ENCODE peak calls at places on chromosomes 4 and X, in ten cellular contexts. One of them, this sample, is unnamed. For H3K36me3, the result is how much of the 10 kb centered on the place peaks cover.

GRCh38 chr4:77196866-77197265 is 39.9 kb downstream of the CCNG2 start:
- DNase-seq in thyroid gland: no peak
- DNase-seq in upper lobe of right lung: no peak
- DNase-seq in naive thymus-derived CD4-positive, alpha-beta T cell: no peak
- DNase-seq in tibial artery: no peak
- DNase-seq in Peyer's patch: no peak
- DNase-seq in transverse colon: no peak
- DNase-seq in GM23248: no peak
- DNase-seq in SK-N-SH: no peak
- DNase-seq in neuronal stem cell: no peak
- DNase-seq in this sample: no peak

GRCh38 chrX:44946771-44947170 is 73.8 kb downstream of the KDM6A start:
- DNase-seq in upper lobe of right lung: no peak
- DNase-seq in SK-N-SH: no peak
- DNase-seq in neuronal stem cell: no peak
- DNase-seq in naive thymus-derived CD4-positive, alpha-beta T cell: no peak
- DNase-seq in tibial artery: no peak
- DNase-seq in thyroid gland: no peak
- DNase-seq in transverse colon: no peak
- DNase-seq in GM23248: no peak
- DNase-seq in Peyer's patch: no peak
- DNase-seq in this sample: no peak

GRCh38 chr4:28093071-28093470 is 1232.4 kb downstream of the STIM2 start:
- DNase-seq in thyroid gland: no peak
- DNase-seq in Peyer's patch: no peak
- DNase-seq in SK-N-SH: no peak
- DNase-seq in tibial artery: no peak
- DNase-seq in GM23248: no peak
- DNase-seq in upper lobe of right lung: no peak
- DNase-seq in naive thymus-derived CD4-positive, alpha-beta T cell: no peak
- DNase-seq in transverse colon: no peak
- DNase-seq in neuronal stem cell: no peak
- DNase-seq in this sample: no peak

GRCh38 chrX:2243913-2244460 is 256.8 kb downstream of the DHRSX start:
- DNase-seq in GM23248: peak
- DNase-seq in SK-N-SH: no peak
- DNase-seq in tibial artery: no peak
- DNase-seq in naive thymus-derived CD4-positive, alpha-beta T cell: no peak
- DNase-seq in transverse colon: peak
- DNase-seq in upper lobe of right lung: no peak
- DNase-seq in thyroid gland: no peak
- DNase-seq in Peyer's patch: no peak
- DNase-seq in neuronal stem cell: no peak
- DNase-seq in this sample: peak

GRCh38 chrX:7448123-7448522 is 300.2 kb upstream of the PUDP start:
- DNase-seq in transverse colon: no peak
- DNase-seq in GM23248: no peak
- DNase-seq in thyroid gland: no peak
- DNase-seq in tibial artery: no peak
- DNase-seq in Peyer's patch: no peak
- DNase-seq in upper lobe of right lung: no peak
- DNase-seq in SK-N-SH: no peak
- DNase-seq in naive thymus-derived CD4-positive, alpha-beta T cell: no peak
- DNase-seq in neuronal stem cell: no peak
- DNase-seq in this sample: no peak

GRCh38 chr4:83217721-83218522 is 66.7 kb downstream of the COQ2 start:
- DNase-seq in upper lobe of right lung: no peak
- DNase-seq in transverse colon: peak
- DNase-seq in GM23248: no peak
- DNase-seq in SK-N-SH: no peak
- DNase-seq in thyroid gland: no peak
- DNase-seq in tibial artery: no peak
- DNase-seq in naive thymus-derived CD4-positive, alpha-beta T cell: peak
- DNase-seq in neuronal stem cell: no peak
- DNase-seq in Peyer's patch: peak
- DNase-seq in this sample: peak

GRCh38 chr4:47017081-47017480 is 14.3 kb upstream of the GABRB1 start:
- DNase-seq in naive thymus-derived CD4-positive, alpha-beta T cell: no peak
- DNase-seq in SK-N-SH: no peak
- DNase-seq in Peyer's patch: no peak
- DNase-seq in tibial artery: no peak
- DNase-seq in upper lobe of right lung: no peak
- DNase-seq in GM23248: no peak
- DNase-seq in neuronal stem cell: no peak
- DNase-seq in thyroid gland: no peak
- DNase-seq in transverse colon: no peak
- DNase-seq in this sample: no peak

GRCh38 chrX:6041630-6042029 is 187.0 kb downstream of the NLGN4X start:
- DNase-seq in transverse colon: no peak
- DNase-seq in Peyer's patch: no peak
- DNase-seq in tibial artery: no peak
- DNase-seq in SK-N-SH: no peak
- DNase-seq in GM23248: peak
- DNase-seq in neuronal stem cell: no peak
- DNase-seq in naive thymus-derived CD4-positive, alpha-beta T cell: no peak
- DNase-seq in upper lobe of right lung: no peak
- DNase-seq in thyroid gland: no peak
- DNase-seq in this sample: no peak

GRCh38 chr4:81519428-81519775 is 47.7 kb upstream of the RASGEF1B start:
- DNase-seq in GM23248: no peak
- DNase-seq in transverse colon: no peak
- DNase-seq in naive thymus-derived CD4-positive, alpha-beta T cell: no peak
- DNase-seq in upper lobe of right lung: no peak
- DNase-seq in SK-N-SH: no peak
- DNase-seq in thyroid gland: no peak
- DNase-seq in Peyer's patch: no peak
- DNase-seq in tibial artery: no peak
- DNase-seq in neuronal stem cell: no peak
- DNase-seq in this sample: no peak

DNA sequence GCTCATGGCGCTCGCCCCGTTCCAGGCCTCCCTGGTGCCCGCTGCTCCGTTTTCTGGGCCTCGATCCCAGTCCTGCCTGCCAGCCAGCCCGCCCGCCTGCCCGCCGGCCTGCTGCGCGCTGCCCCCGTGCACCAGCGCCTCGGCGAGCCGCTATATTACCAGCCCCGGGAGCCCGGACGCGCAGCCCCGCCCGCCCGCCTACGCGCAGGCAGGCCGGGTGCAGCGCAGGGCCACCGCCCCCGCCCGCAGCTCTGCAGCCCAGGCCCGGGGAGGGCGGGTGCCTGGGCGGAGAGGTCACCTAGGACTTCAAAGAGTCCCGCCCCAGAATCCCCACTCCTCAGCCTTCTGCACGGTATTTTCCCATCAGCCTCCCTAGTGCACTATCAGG is at the start of gene MAOB:
- DNase-seq in thyroid gland: peak
- DNase-seq in SK-N-SH: peak
- DNase-seq in neuronal stem cell: peak
- DNase-seq in transverse colon: peak
- DNase-seq in GM23248: peak
- DNase-seq in upper lobe of right lung: peak
- DNase-seq in Peyer's patch: no peak
- DNase-seq in naive thymus-derived CD4-positive, alpha-beta T cell: peak
- DNase-seq in tibial artery: peak
- DNase-seq in this sample: peak
- H3K4me3 ChIP-seq in thyroid gland: peak
- H3K4me3 ChIP-seq in SK-N-SH: peak
- H3K4me3 ChIP-seq in neuronal stem cell: peak
- H3K4me3 ChIP-seq in transverse colon: peak
- H3K4me3 ChIP-seq in GM23248: peak
- H3K4me3 ChIP-seq in upper lobe of right lung: peak
- H3K4me3 ChIP-seq in Peyer's patch: peak
- H3K4me3 ChIP-seq in naive thymus-derived CD4-positive, alpha-beta T cell: no peak
- H3K4me3 ChIP-seq in tibial artery: peak
- H3K4me3 ChIP-seq in this sample: no peak

GRCh38 chrX:101370888-101371504 is 15.0 kb downstream of the BTK start:
- DNase-seq in upper lobe of right lung: no peak
- DNase-seq in transverse colon: no peak
- DNase-seq in tibial artery: no peak
- DNase-seq in GM23248: no peak
- DNase-seq in SK-N-SH: no peak
- DNase-seq in thyroid gland: no peak
- DNase-seq in naive thymus-derived CD4-positive, alpha-beta T cell: no peak
- DNase-seq in neuronal stem cell: no peak
- DNase-seq in Peyer's patch: peak
- DNase-seq in this sample: no peak
- H3K36me3 ChIP-seq in upper lobe of right lung: under half
- H3K36me3 ChIP-seq in transverse colon: under half
- H3K36me3 ChIP-seq in tibial artery: under half
- H3K36me3 ChIP-seq in GM23248: under half
- H3K36me3 ChIP-seq in SK-N-SH: under half
- H3K36me3 ChIP-seq in thyroid gland: under half
- H3K36me3 ChIP-seq in naive thymus-derived CD4-positive, alpha-beta T cell: under half
- H3K36me3 ChIP-seq in neuronal stem cell: under half
- H3K36me3 ChIP-seq in Peyer's patch: under half
- H3K36me3 ChIP-seq in this sample: under half

DNA sequence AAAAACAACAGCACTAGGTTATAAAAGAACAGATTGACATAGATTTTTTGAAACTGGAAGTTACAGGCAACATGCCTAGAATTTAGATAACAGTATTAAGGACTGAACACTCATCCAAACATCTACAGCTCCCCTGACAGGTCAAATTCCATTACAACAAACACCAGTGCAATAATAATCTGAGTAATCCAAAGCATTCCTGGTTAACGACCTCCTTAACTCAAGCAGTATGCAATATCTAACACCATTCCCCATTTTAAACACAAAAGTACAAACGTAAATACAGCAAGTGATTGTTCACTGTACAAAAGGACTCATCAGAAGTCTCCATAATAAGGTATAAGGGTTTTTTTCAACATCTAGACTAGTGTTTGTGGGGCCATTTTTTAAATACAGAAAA is 30.5 kb downstream of the TSPAN5 start:
- DNase-seq in GM23248: peak
- DNase-seq in upper lobe of right lung: no peak
- DNase-seq in thyroid gland: no peak
- DNase-seq in neuronal stem cell: no peak
- DNase-seq in Peyer's patch: no peak
- DNase-seq in tibial artery: no peak
- DNase-seq in naive thymus-derived CD4-positive, alpha-beta T cell: no peak
- DNase-seq in transverse colon: no peak
- DNase-seq in SK-N-SH: no peak
- DNase-seq in this sample: no peak
- H3K4me3 ChIP-seq in GM23248: peak
- H3K4me3 ChIP-seq in upper lobe of right lung: no peak
- H3K4me3 ChIP-seq in thyroid gland: no peak
- H3K4me3 ChIP-seq in neuronal stem cell: no peak
- H3K4me3 ChIP-seq in Peyer's patch: no peak
- H3K4me3 ChIP-seq in tibial artery: no peak
- H3K4me3 ChIP-seq in naive thymus-derived CD4-positive, alpha-beta T cell: no peak
- H3K4me3 ChIP-seq in transverse colon: no peak
- H3K4me3 ChIP-seq in SK-N-SH: no peak
- H3K4me3 ChIP-seq in this sample: no peak

DNA sequence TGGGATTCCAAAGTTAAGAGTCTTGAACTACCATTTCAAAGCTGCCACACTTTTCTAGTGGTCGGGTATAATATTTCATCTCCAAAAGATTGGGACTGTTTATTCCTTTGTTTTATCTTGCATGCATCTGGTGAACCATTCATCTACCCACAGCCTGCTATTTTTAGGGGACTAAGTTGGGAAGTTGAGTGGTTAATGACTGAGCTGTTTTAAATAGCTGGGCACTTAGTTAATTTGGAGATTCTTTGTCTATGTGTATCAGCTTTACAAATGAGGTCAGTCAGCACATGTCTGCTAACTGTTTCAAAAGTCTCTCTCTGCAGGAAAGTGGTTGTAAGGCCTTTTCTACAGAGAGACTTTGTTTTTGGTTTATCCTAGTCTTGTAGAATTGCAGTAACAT is 8.1 kb downstream of the BMP2K start:
- DNase-seq in thyroid gland: no peak
- DNase-seq in Peyer's patch: no peak
- DNase-seq in SK-N-SH: no peak
- DNase-seq in tibial artery: no peak
- DNase-seq in upper lobe of right lung: no peak
- DNase-seq in transverse colon: no peak
- DNase-seq in naive thymus-derived CD4-positive, alpha-beta T cell: no peak
- DNase-seq in neuronal stem cell: no peak
- DNase-seq in GM23248: peak
- DNase-seq in this sample: no peak
- H3K36me3 ChIP-seq in thyroid gland: under half
- H3K36me3 ChIP-seq in Peyer's patch: under half
- H3K36me3 ChIP-seq in SK-N-SH: under half
- H3K36me3 ChIP-seq in tibial artery: under half
- H3K36me3 ChIP-seq in upper lobe of right lung: under half
- H3K36me3 ChIP-seq in transverse colon: under half
- H3K36me3 ChIP-seq in naive thymus-derived CD4-positive, alpha-beta T cell: under half
- H3K36me3 ChIP-seq in neuronal stem cell: under half
- H3K36me3 ChIP-seq in GM23248: under half
- H3K36me3 ChIP-seq in this sample: under half

DNA sequence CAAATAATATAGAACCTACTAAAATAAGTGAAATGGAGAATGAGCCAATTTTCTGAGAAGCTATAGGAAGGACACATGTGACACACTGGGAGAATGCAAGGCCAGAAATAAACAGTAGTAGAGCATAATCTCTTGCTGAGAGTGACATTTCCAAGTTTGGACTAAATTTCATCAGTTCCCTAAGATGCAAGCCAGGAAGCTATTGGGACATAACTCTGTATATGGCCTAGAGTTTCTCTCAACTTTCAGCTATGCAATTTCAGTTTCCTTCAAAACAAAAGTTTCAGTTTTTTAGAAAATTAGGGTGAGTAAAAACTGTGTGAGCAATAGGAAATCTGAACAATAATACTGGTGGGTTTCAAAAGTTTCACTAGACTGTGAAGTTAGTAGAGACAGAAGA is 638.7 kb downstream of the PCDH18 start:
- DNase-seq in transverse colon: no peak
- DNase-seq in GM23248: no peak
- DNase-seq in tibial artery: no peak
- DNase-seq in thyroid gland: no peak
- DNase-seq in SK-N-SH: no peak
- DNase-seq in Peyer's patch: no peak
- DNase-seq in upper lobe of right lung: no peak
- DNase-seq in naive thymus-derived CD4-positive, alpha-beta T cell: no peak
- DNase-seq in neuronal stem cell: no peak
- DNase-seq in this sample: no peak
- H3K4me3 ChIP-seq in transverse colon: no peak
- H3K4me3 ChIP-seq in GM23248: no peak
- H3K4me3 ChIP-seq in tibial artery: no peak
- H3K4me3 ChIP-seq in thyroid gland: no peak
- H3K4me3 ChIP-seq in SK-N-SH: no peak
- H3K4me3 ChIP-seq in Peyer's patch: no peak
- H3K4me3 ChIP-seq in upper lobe of right lung: no peak
- H3K4me3 ChIP-seq in naive thymus-derived CD4-positive, alpha-beta T cell: no peak
- H3K4me3 ChIP-seq in neuronal stem cell: no peak
- H3K4me3 ChIP-seq in this sample: no peak

This sample was measured in mucosa of descending colon.